ENCODE peak calls at places on chromosomes 13 and 19, in nine cellular contexts. One of them, this sample, is unnamed.

GRCh38 chr19:5503598-5503997 is 48.4 kb downstream of the ZNRF4 start:
- DNase-seq in dermis blood vessel endothelial cell: no peak
- DNase-seq in activated effector memory CD4-positive, alpha-beta T cell treated with anti-CD3 and anti-CD28 coated beads, Interleukin-2, amount 50 U/mL, for 16 hours: no peak
- DNase-seq in cardiac muscle cell: no peak
- DNase-seq in fibroblast of the aortic adventitia: no peak
- DNase-seq in CD4-positive, CD25-positive, alpha-beta regulatory T cell: no peak
- DNase-seq in left ventricle myocardium superior: no peak
- DNase-seq in PC-3: peak; percentile 19
- DNase-seq in astrocyte of the cerebellum: no peak
- DNase-seq in this sample: no peak

GRCh38 chr19:47471381-47471732 is 336 bp downstream of the SLC8A2 start:
- DNase-seq in activated effector memory CD4-positive, alpha-beta T cell treated with anti-CD3 and anti-CD28 coated beads, Interleukin-2, amount 50 U/mL, for 16 hours: no peak
- DNase-seq in PC-3: no peak
- DNase-seq in fibroblast of the aortic adventitia: no peak
- DNase-seq in astrocyte of the cerebellum: no peak
- DNase-seq in left ventricle myocardium superior: no peak
- DNase-seq in CD4-positive, CD25-positive, alpha-beta regulatory T cell: no peak
- DNase-seq in dermis blood vessel endothelial cell: no peak
- DNase-seq in cardiac muscle cell: no peak
- DNase-seq in this sample: no peak

GRCh38 chr19:57212109-57212508 is 18.7 kb upstream of the AURKC start:
- DNase-seq in PC-3: peak; percentile 16
- DNase-seq in astrocyte of the cerebellum: no peak
- DNase-seq in CD4-positive, CD25-positive, alpha-beta regulatory T cell: no peak
- DNase-seq in fibroblast of the aortic adventitia: no peak
- DNase-seq in left ventricle myocardium superior: no peak
- DNase-seq in dermis blood vessel endothelial cell: no peak
- DNase-seq in cardiac muscle cell: no peak
- DNase-seq in activated effector memory CD4-positive, alpha-beta T cell treated with anti-CD3 and anti-CD28 coated beads, Interleukin-2, amount 50 U/mL, for 16 hours: no peak
- DNase-seq in this sample: no peak

GRCh38 chr19:33280351-33280921 is 21.9 kb downstream of the CEBPA start:
- DNase-seq in cardiac muscle cell: no peak
- DNase-seq in left ventricle myocardium superior: no peak
- DNase-seq in CD4-positive, CD25-positive, alpha-beta regulatory T cell: no peak
- DNase-seq in dermis blood vessel endothelial cell: peak; percentile 20
- DNase-seq in activated effector memory CD4-positive, alpha-beta T cell treated with anti-CD3 and anti-CD28 coated beads, Interleukin-2, amount 50 U/mL, for 16 hours: no peak
- DNase-seq in astrocyte of the cerebellum: no peak
- DNase-seq in PC-3: no peak
- DNase-seq in fibroblast of the aortic adventitia: no peak
- DNase-seq in this sample: peak; percentile 50

GRCh38 chr19:38729653-38730469 is 14.4 kb downstream of the CAPN12 start:
- DNase-seq in PC-3: peak; percentile 53
- DNase-seq in left ventricle myocardium superior: peak; percentile 87
- DNase-seq in dermis blood vessel endothelial cell: peak; percentile 75
- DNase-seq in cardiac muscle cell: peak; percentile 80
- DNase-seq in CD4-positive, CD25-positive, alpha-beta regulatory T cell: peak; percentile 55
- DNase-seq in astrocyte of the cerebellum: no peak
- DNase-seq in fibroblast of the aortic adventitia: peak; percentile 44
- DNase-seq in activated effector memory CD4-positive, alpha-beta T cell treated with anti-CD3 and anti-CD28 coated beads, Interleukin-2, amount 50 U/mL, for 16 hours: peak; percentile 92
- DNase-seq in this sample: peak; percentile 77

GRCh38 chr19:41296323-41296935 is 13.5 kb upstream of the CCDC97 start:
- DNase-seq in activated effector memory CD4-positive, alpha-beta T cell treated with anti-CD3 and anti-CD28 coated beads, Interleukin-2, amount 50 U/mL, for 16 hours: peak; percentile 66
- DNase-seq in dermis blood vessel endothelial cell: no peak
- DNase-seq in astrocyte of the cerebellum: no peak
- DNase-seq in cardiac muscle cell: no peak
- DNase-seq in left ventricle myocardium superior: no peak
- DNase-seq in fibroblast of the aortic adventitia: no peak
- DNase-seq in CD4-positive, CD25-positive, alpha-beta regulatory T cell: no peak
- DNase-seq in PC-3: peak; percentile 60
- DNase-seq in this sample: no peak

GRCh38 chr13:65064967-65065366 is 2165.2 kb downstream of the PCDH9 start:
- DNase-seq in dermis blood vessel endothelial cell: no peak
- DNase-seq in fibroblast of the aortic adventitia: no peak
- DNase-seq in left ventricle myocardium superior: no peak
- DNase-seq in cardiac muscle cell: no peak
- DNase-seq in activated effector memory CD4-positive, alpha-beta T cell treated with anti-CD3 and anti-CD28 coated beads, Interleukin-2, amount 50 U/mL, for 16 hours: no peak
- DNase-seq in astrocyte of the cerebellum: no peak
- DNase-seq in CD4-positive, CD25-positive, alpha-beta regulatory T cell: no peak
- DNase-seq in PC-3: no peak
- DNase-seq in this sample: no peak

GRCh38 chr19:17687141-17687856 is 855 bp downstream of the UNC13A start:
- DNase-seq in astrocyte of the cerebellum: no peak
- DNase-seq in left ventricle myocardium superior: no peak
- DNase-seq in activated effector memory CD4-positive, alpha-beta T cell treated with anti-CD3 and anti-CD28 coated beads, Interleukin-2, amount 50 U/mL, for 16 hours: no peak
- DNase-seq in cardiac muscle cell: no peak
- DNase-seq in CD4-positive, CD25-positive, alpha-beta regulatory T cell: no peak
- DNase-seq in dermis blood vessel endothelial cell: no peak
- DNase-seq in fibroblast of the aortic adventitia: no peak
- DNase-seq in PC-3: no peak
- DNase-seq in this sample: no peak

GRCh38 chr19:42232435-42232834 is 10.0 kb downstream of the GSK3A start:
- DNase-seq in PC-3: no peak
- DNase-seq in cardiac muscle cell: no peak
- DNase-seq in fibroblast of the aortic adventitia: no peak
- DNase-seq in CD4-positive, CD25-positive, alpha-beta regulatory T cell: no peak
- DNase-seq in activated effector memory CD4-positive, alpha-beta T cell treated with anti-CD3 and anti-CD28 coated beads, Interleukin-2, amount 50 U/mL, for 16 hours: no peak
- DNase-seq in dermis blood vessel endothelial cell: no peak
- DNase-seq in left ventricle myocardium superior: peak; percentile 14
- DNase-seq in astrocyte of the cerebellum: no peak
- DNase-seq in this sample: no peak

GRCh38 chr13:90686438-90686837 is 661.0 kb upstream of the MIR17HG start:
- DNase-seq in dermis blood vessel endothelial cell: no peak
- DNase-seq in PC-3: peak; percentile 53
- DNase-seq in fibroblast of the aortic adventitia: peak; percentile 79
- DNase-seq in left ventricle myocardium superior: no peak
- DNase-seq in astrocyte of the cerebellum: peak; percentile 9
- DNase-seq in cardiac muscle cell: no peak
- DNase-seq in activated effector memory CD4-positive, alpha-beta T cell treated with anti-CD3 and anti-CD28 coated beads, Interleukin-2, amount 50 U/mL, for 16 hours: no peak
- DNase-seq in CD4-positive, CD25-positive, alpha-beta regulatory T cell: no peak
- DNase-seq in this sample: no peak

GRCh38 chr13:95643814-95644598 is 500 bp downstream of the DZIP1 start:
- DNase-seq in dermis blood vessel endothelial cell: peak; percentile 48
- DNase-seq in CD4-positive, CD25-positive, alpha-beta regulatory T cell: no peak
- DNase-seq in left ventricle myocardium superior: peak; percentile 37
- DNase-seq in cardiac muscle cell: peak; percentile 58
- DNase-seq in activated effector memory CD4-positive, alpha-beta T cell treated with anti-CD3 and anti-CD28 coated beads, Interleukin-2, amount 50 U/mL, for 16 hours: no peak
- DNase-seq in fibroblast of the aortic adventitia: peak; percentile 49
- DNase-seq in PC-3: no peak
- DNase-seq in astrocyte of the cerebellum: no peak
- DNase-seq in this sample: no peak

GRCh38 chr13:39130298-39130697 is 92.0 kb downstream of the NHLRC3 start:
- DNase-seq in fibroblast of the aortic adventitia: no peak
- DNase-seq in PC-3: no peak
- DNase-seq in cardiac muscle cell: no peak
- DNase-seq in activated effector memory CD4-positive, alpha-beta T cell treated with anti-CD3 and anti-CD28 coated beads, Interleukin-2, amount 50 U/mL, for 16 hours: no peak
- DNase-seq in CD4-positive, CD25-positive, alpha-beta regulatory T cell: no peak
- DNase-seq in left ventricle myocardium superior: no peak
- DNase-seq in astrocyte of the cerebellum: no peak
- DNase-seq in dermis blood vessel endothelial cell: no peak
- DNase-seq in this sample: no peak

GRCh38 chr13:46580362-46580839 is 27.4 kb downstream of the LRCH1 start:
- DNase-seq in dermis blood vessel endothelial cell: no peak
- DNase-seq in astrocyte of the cerebellum: no peak
- DNase-seq in fibroblast of the aortic adventitia: no peak
- DNase-seq in left ventricle myocardium superior: no peak
- DNase-seq in activated effector memory CD4-positive, alpha-beta T cell treated with anti-CD3 and anti-CD28 coated beads, Interleukin-2, amount 50 U/mL, for 16 hours: no peak
- DNase-seq in CD4-positive, CD25-positive, alpha-beta regulatory T cell: no peak
- DNase-seq in PC-3: no peak
- DNase-seq in cardiac muscle cell: no peak
- DNase-seq in this sample: no peak

GRCh38 chr19:58581227-58582141 is 8.3 kb upstream of the MZF1 start:
- DNase-seq in activated effector memory CD4-positive, alpha-beta T cell treated with anti-CD3 and anti-CD28 coated beads, Interleukin-2, amount 50 U/mL, for 16 hours: peak; percentile 95
- DNase-seq in PC-3: peak; percentile 85
- DNase-seq in dermis blood vessel endothelial cell: peak; percentile 95
- DNase-seq in CD4-positive, CD25-positive, alpha-beta regulatory T cell: peak; percentile 74
- DNase-seq in left ventricle myocardium superior: peak; percentile 92
- DNase-seq in fibroblast of the aortic adventitia: peak; percentile 87
- DNase-seq in astrocyte of the cerebellum: peak; percentile 44
- DNase-seq in cardiac muscle cell: peak; percentile 94
- DNase-seq in this sample: peak; percentile 83

GRCh38 chr13:72530471-72530870 is 197.0 kb downstream of the MZT1 start:
- DNase-seq in CD4-positive, CD25-positive, alpha-beta regulatory T cell: no peak
- DNase-seq in left ventricle myocardium superior: no peak
- DNase-seq in activated effector memory CD4-positive, alpha-beta T cell treated with anti-CD3 and anti-CD28 coated beads, Interleukin-2, amount 50 U/mL, for 16 hours: no peak
- DNase-seq in PC-3: peak; percentile 52
- DNase-seq in cardiac muscle cell: no peak
- DNase-seq in fibroblast of the aortic adventitia: no peak
- DNase-seq in astrocyte of the cerebellum: no peak
- DNase-seq in dermis blood vessel endothelial cell: no peak
- DNase-seq in this sample: no peak

GRCh38 chr19:13022859-13023636 is 27.8 kb downstream of the NFIX start:
- DNase-seq in cardiac muscle cell: no peak
- DNase-seq in CD4-positive, CD25-positive, alpha-beta regulatory T cell: no peak
- DNase-seq in fibroblast of the aortic adventitia: peak; percentile 98
- DNase-seq in activated effector memory CD4-positive, alpha-beta T cell treated with anti-CD3 and anti-CD28 coated beads, Interleukin-2, amount 50 U/mL, for 16 hours: no peak
- DNase-seq in dermis blood vessel endothelial cell: peak; percentile 26
- DNase-seq in PC-3: peak; percentile 94
- DNase-seq in left ventricle myocardium superior: peak; percentile 88
- DNase-seq in astrocyte of the cerebellum: peak; percentile 91
- DNase-seq in this sample: no peak

GRCh38 chr19:36417752-36418286 is 625 bp downstream of the ZFP82 start:
- DNase-seq in astrocyte of the cerebellum: no peak
- DNase-seq in left ventricle myocardium superior: no peak
- DNase-seq in activated effector memory CD4-positive, alpha-beta T cell treated with anti-CD3 and anti-CD28 coated beads, Interleukin-2, amount 50 U/mL, for 16 hours: no peak
- DNase-seq in fibroblast of the aortic adventitia: no peak
- DNase-seq in PC-3: no peak
- DNase-seq in CD4-positive, CD25-positive, alpha-beta regulatory T cell: no peak
- DNase-seq in dermis blood vessel endothelial cell: no peak
- DNase-seq in cardiac muscle cell: no peak
- DNase-seq in this sample: no peak

GRCh38 chr19:44892932-44893331 is 1.9 kb downstream of the TOMM40 start:
- DNase-seq in activated effector memory CD4-positive, alpha-beta T cell treated with anti-CD3 and anti-CD28 coated beads, Interleukin-2, amount 50 U/mL, for 16 hours: no peak
- DNase-seq in astrocyte of the cerebellum: no peak
- DNase-seq in left ventricle myocardium superior: no peak
- DNase-seq in CD4-positive, CD25-positive, alpha-beta regulatory T cell: no peak
- DNase-seq in fibroblast of the aortic adventitia: no peak
- DNase-seq in cardiac muscle cell: no peak
- DNase-seq in dermis blood vessel endothelial cell: no peak
- DNase-seq in PC-3: no peak
- DNase-seq in this sample: no peak

GRCh38 chr19:18908917-18909619 is 10.1 kb downstream of the COPE start:
- DNase-seq in cardiac muscle cell: no peak
- DNase-seq in PC-3: no peak
- DNase-seq in left ventricle myocardium superior: no peak
- DNase-seq in fibroblast of the aortic adventitia: no peak
- DNase-seq in activated effector memory CD4-positive, alpha-beta T cell treated with anti-CD3 and anti-CD28 coated beads, Interleukin-2, amount 50 U/mL, for 16 hours: no peak
- DNase-seq in CD4-positive, CD25-positive, alpha-beta regulatory T cell: no peak
- DNase-seq in astrocyte of the cerebellum: no peak
- DNase-seq in dermis blood vessel endothelial cell: no peak
- DNase-seq in this sample: no peak

GRCh38 chr13:109869312-109870237 is 83.2 kb upstream of the IRS2 start:
- DNase-seq in fibroblast of the aortic adventitia: peak; percentile 64
- DNase-seq in cardiac muscle cell: no peak
- DNase-seq in dermis blood vessel endothelial cell: peak; percentile 1
- DNase-seq in PC-3: no peak
- DNase-seq in left ventricle myocardium superior: peak; percentile 87
- DNase-seq in CD4-positive, CD25-positive, alpha-beta regulatory T cell: no peak
- DNase-seq in activated effector memory CD4-positive, alpha-beta T cell treated with anti-CD3 and anti-CD28 coated beads, Interleukin-2, amount 50 U/mL, for 16 hours: no peak
- DNase-seq in astrocyte of the cerebellum: no peak
- DNase-seq in this sample: no peak

GRCh38 chr19:3029070-3029923 is at the start of gene TLE2:
- DNase-seq in left ventricle myocardium superior: peak; percentile 50
- DNase-seq in astrocyte of the cerebellum: no peak
- DNase-seq in cardiac muscle cell: peak; percentile 39
- DNase-seq in fibroblast of the aortic adventitia: no peak
- DNase-seq in CD4-positive, CD25-positive, alpha-beta regulatory T cell: no peak
- DNase-seq in dermis blood vessel endothelial cell: peak; percentile 32
- DNase-seq in PC-3: no peak
- DNase-seq in activated effector memory CD4-positive, alpha-beta T cell treated with anti-CD3 and anti-CD28 coated beads, Interleukin-2, amount 50 U/mL, for 16 hours: peak; percentile 66
- DNase-seq in this sample: no peak

GRCh38 chr13:75299913-75300862 is 181.8 kb downstream of the TBC1D4 start:
- DNase-seq in fibroblast of the aortic adventitia: peak; percentile 35
- DNase-seq in cardiac muscle cell: no peak
- DNase-seq in dermis blood vessel endothelial cell: no peak
- DNase-seq in left ventricle myocardium superior: no peak
- DNase-seq in astrocyte of the cerebellum: no peak
- DNase-seq in PC-3: peak; percentile 36
- DNase-seq in CD4-positive, CD25-positive, alpha-beta regulatory T cell: no peak
- DNase-seq in activated effector memory CD4-positive, alpha-beta T cell treated with anti-CD3 and anti-CD28 coated beads, Interleukin-2, amount 50 U/mL, for 16 hours: no peak
- DNase-seq in this sample: no peak

GRCh38 chr13:52034616-52035226 is 10.2 kb downstream of the UTP14C start:
- DNase-seq in dermis blood vessel endothelial cell: no peak
- DNase-seq in cardiac muscle cell: no peak
- DNase-seq in fibroblast of the aortic adventitia: no peak
- DNase-seq in activated effector memory CD4-positive, alpha-beta T cell treated with anti-CD3 and anti-CD28 coated beads, Interleukin-2, amount 50 U/mL, for 16 hours: no peak
- DNase-seq in PC-3: no peak
- DNase-seq in left ventricle myocardium superior: no peak
- DNase-seq in astrocyte of the cerebellum: no peak
- DNase-seq in CD4-positive, CD25-positive, alpha-beta regulatory T cell: no peak
- DNase-seq in this sample: no peak

GRCh38 chr13:72970956-72971355 is 87.8 kb upstream of the KLF5 start:
- DNase-seq in fibroblast of the aortic adventitia: peak; percentile 17
- DNase-seq in dermis blood vessel endothelial cell: no peak
- DNase-seq in PC-3: peak; percentile 28
- DNase-seq in astrocyte of the cerebellum: peak; percentile 35
- DNase-seq in left ventricle myocardium superior: no peak
- DNase-seq in activated effector memory CD4-positive, alpha-beta T cell treated with anti-CD3 and anti-CD28 coated beads, Interleukin-2, amount 50 U/mL, for 16 hours: no peak
- DNase-seq in cardiac muscle cell: no peak
- DNase-seq in CD4-positive, CD25-positive, alpha-beta regulatory T cell: no peak
- DNase-seq in this sample: no peak

GRCh38 chr13:102839462-102839861 is 6.4 kb upstream of the ERCC5 start:
- DNase-seq in cardiac muscle cell: no peak
- DNase-seq in fibroblast of the aortic adventitia: peak; percentile 67
- DNase-seq in astrocyte of the cerebellum: no peak
- DNase-seq in dermis blood vessel endothelial cell: no peak
- DNase-seq in activated effector memory CD4-positive, alpha-beta T cell treated with anti-CD3 and anti-CD28 coated beads, Interleukin-2, amount 50 U/mL, for 16 hours: no peak
- DNase-seq in left ventricle myocardium superior: no peak
- DNase-seq in CD4-positive, CD25-positive, alpha-beta regulatory T cell: no peak
- DNase-seq in PC-3: no peak
- DNase-seq in this sample: no peak

GRCh38 chr19:10871711-10872550 is 578 bp downstream of the CARM1 start:
- DNase-seq in cardiac muscle cell: peak; percentile 60
- DNase-seq in astrocyte of the cerebellum: no peak
- DNase-seq in left ventricle myocardium superior: peak; percentile 71
- DNase-seq in dermis blood vessel endothelial cell: peak; percentile 34
- DNase-seq in activated effector memory CD4-positive, alpha-beta T cell treated with anti-CD3 and anti-CD28 coated beads, Interleukin-2, amount 50 U/mL, for 16 hours: peak; percentile 69
- DNase-seq in PC-3: peak; percentile 19
- DNase-seq in fibroblast of the aortic adventitia: no peak
- DNase-seq in CD4-positive, CD25-positive, alpha-beta regulatory T cell: no peak
- DNase-seq in this sample: peak; percentile 13

This sample was measured in naive thymus-derived CD4-positive, alpha-beta T cell.